ENCODE peak calls at places on chromosomes 7 and 10, in nine cellular contexts. T, Q, I, P, G, K, N, D and E are unnamed samples.

GRCh38 chr7:47180268-47180826 is 401.6 kb downstream of the TNS3 start:
- DNase-seq in I (peak), D (no peak), G (peak), T (peak), P (peak), K (peak), Q (peak), N (peak), E (peak)

GRCh38 chr7:80552304-80552703 is 40.4 kb upstream of the GNAT3 start:
- DNase-seq in P (no peak), D (no peak), Q (no peak), G (peak), N (no peak), T (no peak), I (no peak), K (no peak), E (peak)

GRCh38 chr7:84507529-84507928 is 312.9 kb upstream of the SEMA3A start:
- DNase-seq in N (no peak), K (no peak), T (no peak), D (no peak), G (no peak), I (no peak), Q (no peak), P (no peak), E (no peak)

GRCh38 chr7:41084381-41084780 is 618.5 kb downstream of the INHBA start:
- DNase-seq in I (no peak), D (no peak), G (no peak), N (no peak), T (no peak), P (no peak), K (no peak), Q (no peak), E (no peak)

GRCh38 chr10:90276894-90277447 is 575.6 kb downstream of the KIF20B start:
- DNase-seq in P (no peak), Q (no peak), K (no peak), I (no peak), D (no peak), T (no peak), N (no peak), G (no peak), E (no peak)

GRCh38 chr7:32670105-32670504 is 174.8 kb downstream of the AVL9 start:
- DNase-seq in T (no peak), Q (no peak), G (peak), N (no peak), D (no peak), I (peak), P (no peak), K (no peak), E (peak)

GRCh38 chr7:95527776-95528250 is 42.1 kb downstream of the ASB4 start:
- DNase-seq in N (no peak), K (no peak), D (no peak), I (no peak), Q (no peak), P (no peak), G (no peak), T (no peak), E (no peak)

GRCh38 chr10:5945203-5945534 is 32.2 kb downstream of the IL15RA start:
- DNase-seq in I (no peak), K (no peak), N (no peak), D (no peak), G (no peak), T (no peak), P (peak), Q (no peak), E (no peak)

GRCh38 chr7:103989785-103990775 is 622 bp upstream of the RELN start:
- DNase-seq in K (peak), Q (no peak), I (no peak), T (no peak), D (no peak), N (no peak), P (no peak), G (no peak), E (peak)

GRCh38 chr7:67738958-67739357 is 742.3 kb downstream of the TYW1 start:
- DNase-seq in Q (no peak), I (no peak), D (no peak), P (peak), N (no peak), G (no peak), K (no peak), T (no peak), E (no peak)

GRCh38 chr7:28840515-28841125 is 117.5 kb downstream of the TRIL start:
- DNase-seq in D (no peak), K (no peak), Q (no peak), T (no peak), G (peak), N (no peak), I (peak), P (no peak), E (no peak)

GRCh38 chr10:119059557-119059956 is 21.1 kb downstream of the EIF3A start:
- DNase-seq in N (no peak), I (no peak), G (peak), D (no peak), T (no peak), K (no peak), Q (no peak), P (no peak), E (peak)

GRCh38 chr10:5944389-5945202 is 32.7 kb downstream of the IL15RA start:
- DNase-seq in T (peak), D (no peak), I (peak), N (no peak), K (no peak), P (peak), Q (peak), G (peak), E (no peak)

GRCh38 chr10:101856626-101857025 is 13.0 kb upstream of the KCNIP2 start:
- DNase-seq in K (no peak), D (no peak), T (no peak), G (no peak), N (no peak), I (no peak), Q (no peak), P (no peak), E (no peak)

GRCh38 chr7:87498893-87499292 is 23.4 kb upstream of the ABCB4 start:
- DNase-seq in I (no peak), N (peak), G (no peak), P (no peak), D (no peak), K (no peak), T (no peak), Q (no peak), E (no peak)

GRCh38 chr7:129311429-129311828 is 86.6 kb downstream of the AHCYL2 start:
- DNase-seq in T (no peak), K (no peak), G (no peak), N (no peak), Q (no peak), P (no peak), I (no peak), D (no peak), E (no peak)

GRCh38 chr7:54390565-54390964 is 151.6 kb upstream of the VSTM2A start:
- DNase-seq in T (no peak), I (no peak), N (no peak), Q (no peak), P (no peak), G (no peak), K (no peak), D (no peak), E (no peak)

GRCh38 chr7:64947252-64948000 is 43.4 kb downstream of the ZNF117 start:
- DNase-seq in Q (no peak), P (no peak), I (no peak), G (no peak), N (no peak), T (no peak), D (no peak), K (peak), E (no peak)

GRCh38 chr7:128356546-128357365 is 4.7 kb downstream of the PRRT4 start:
- DNase-seq in D (no peak), T (no peak), P (no peak), K (no peak), Q (no peak), N (no peak), I (no peak), G (no peak), E (no peak)

GRCh38 chr7:52685351-52685750 is 350.1 kb upstream of the POM121L12 start:
- DNase-seq in D (no peak), G (no peak), Q (no peak), K (no peak), T (no peak), P (no peak), I (no peak), N (no peak), E (no peak)